ENCODE peak calls at places on chromosomes 5 and 9, in five cellular contexts. N is GM23248, C is HepG2, M is GM12878, T is neural progenitor cell. Y is an unnamed sample.

GRCh38 chr5:64144429-64145215 is 21.0 kb upstream of the RNF180 start:
- DNase-seq in C (no peak), N (peak), T (no peak), M (no peak), Y (no peak)

GRCh38 chr5:61366841-61367240 is 34.8 kb downstream of the ZSWIM6 start:
- DNase-seq in T (no peak), M (no peak), N (no peak), C (no peak), Y (no peak)

GRCh38 chr5:81530919-81531318 is 137.0 kb upstream of the ACOT12 start:
- DNase-seq in T (no peak), M (no peak), C (no peak), N (no peak), Y (no peak)

GRCh38 chr5:90809695-90810094 is 251.1 kb downstream of the ADGRV1 start:
- DNase-seq in T (no peak), M (no peak), N (no peak), C (no peak), Y (no peak)

GRCh38 chr9:88804289-88804596 is 187.0 kb upstream of the S1PR3 start:
- DNase-seq in N (peak), T (no peak), M (no peak), C (no peak), Y (no peak)

GRCh38 chr9:93698140-93698908 is 121.9 kb downstream of the PHF2 start:
- DNase-seq in C (no peak), N (no peak), T (no peak), M (no peak), Y (no peak)

GRCh38 chr9:36956908-36957307 is 77.2 kb downstream of the PAX5 start:
- DNase-seq in N (no peak), T (peak), M (no peak), C (no peak), Y (peak)

GRCh38 chr9:24602687-24603352 is 57.1 kb upstream of the IZUMO3 start:
- DNase-seq in T (no peak), M (no peak), N (no peak), C (no peak), Y (no peak)

GRCh38 chr5:153960269-153961215 is 78.2 kb downstream of the FAM114A2 start:
- DNase-seq in T (no peak), M (no peak), N (peak), C (no peak), Y (peak)

DNA sequence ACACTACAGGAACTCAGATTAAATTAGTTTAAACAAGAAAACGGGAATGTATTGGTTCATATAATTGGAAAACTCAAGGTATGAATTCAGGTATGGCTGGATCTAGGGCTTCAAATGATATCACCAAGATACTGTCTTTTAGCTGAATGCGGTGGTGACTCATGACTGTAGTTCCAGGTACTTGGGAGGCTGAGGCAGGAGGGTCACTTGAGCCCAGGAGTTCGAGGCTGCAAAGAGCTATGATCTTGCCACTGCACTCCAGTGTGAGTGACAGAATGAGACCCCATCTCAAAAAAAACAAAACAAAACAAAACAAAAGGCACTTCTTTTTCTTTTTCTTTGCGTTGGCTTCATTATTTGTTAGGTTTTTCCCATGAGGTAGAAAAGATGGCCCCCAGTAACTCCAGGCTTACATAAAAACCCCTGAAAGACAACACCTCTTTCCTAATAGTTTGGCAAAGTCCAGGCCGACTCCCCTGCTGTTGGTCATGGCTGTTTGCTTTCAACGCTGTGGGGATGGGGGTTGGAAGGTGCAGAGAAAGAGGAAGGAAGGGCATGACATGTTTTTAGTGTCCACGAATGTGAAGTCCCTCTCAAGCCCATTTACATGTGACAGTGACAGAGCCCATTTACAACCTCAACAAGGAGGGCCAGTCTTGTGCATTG is 39.8 kb upstream of the CRB2 start:
- DNase-seq in C (peak), N (no peak), T (no peak), M (no peak), Y (no peak)
- H3K4me2 ChIP-seq in C (peak), N (no peak), T (no peak), M (no peak), Y (no peak)

GRCh38 chr9:128310461-128310860 is 11.8 kb downstream of the TRUB2 start:
- DNase-seq in N (no peak), C (no peak), T (no peak), M (no peak), Y (no peak)

GRCh38 chr9:128304151-128304970 is 17.9 kb downstream of the TRUB2 start:
- DNase-seq in T (no peak), M (no peak), C (no peak), N (peak), Y (no peak)

GRCh38 chr9:128304971-128305288 is 17.3 kb downstream of the TRUB2 start:
- DNase-seq in M (no peak), C (no peak), N (peak), T (no peak), Y (no peak)

GRCh38 chr9:128314697-128315096 is 7.5 kb downstream of the TRUB2 start:
- DNase-seq in C (no peak), T (no peak), M (no peak), N (no peak), Y (no peak)

GRCh38 chr9:128309551-128309950 is 12.7 kb downstream of the TRUB2 start:
- DNase-seq in N (no peak), M (no peak), C (no peak), T (no peak), Y (no peak)
- H3K4me2 ChIP-seq in N (no peak), M (no peak), C (no peak), T (no peak), Y (no peak)

GRCh38 chr5:115296130-115296997 is at the start of gene CCDC112:
- DNase-seq in C (peak), T (peak), N (peak), M (peak), Y (peak)

GRCh38 chr5:115297043-115297442 is 589 bp upstream of the CCDC112 start:
- DNase-seq in M (no peak), C (no peak), T (peak), N (peak), Y (no peak)

GRCh38 chr5:115298811-115299210 is 2.4 kb upstream of the CCDC112 start:
- DNase-seq in T (no peak), N (no peak), C (no peak), M (no peak), Y (no peak)

GRCh38 chr5:115291397-115291796 is 5.1 kb downstream of the CCDC112 start:
- DNase-seq in C (no peak), M (no peak), T (no peak), N (no peak), Y (no peak)

DNA sequence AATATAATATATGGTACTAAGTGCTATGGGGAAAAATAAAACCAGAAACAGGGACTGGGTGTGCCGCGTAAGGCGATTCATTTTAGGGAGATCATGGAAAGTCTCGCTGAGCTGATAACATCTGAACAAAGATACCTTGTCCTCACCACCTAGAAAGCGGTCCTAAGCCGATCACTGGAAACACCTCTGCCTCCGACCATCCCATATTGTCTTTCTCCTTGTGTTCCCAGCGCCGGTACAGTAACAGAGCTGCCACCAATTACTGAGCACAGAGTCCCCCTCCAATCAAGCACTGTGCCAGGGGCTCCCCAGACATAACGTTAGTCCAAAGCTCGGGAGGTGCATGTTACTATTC is 702 bp downstream of the CCDC112 start:
- DNase-seq in T (peak), C (no peak), N (no peak), M (no peak), Y (no peak)
- H3K4me2 ChIP-seq in T (peak), C (peak), N (peak), M (peak), Y (peak)

DNA sequence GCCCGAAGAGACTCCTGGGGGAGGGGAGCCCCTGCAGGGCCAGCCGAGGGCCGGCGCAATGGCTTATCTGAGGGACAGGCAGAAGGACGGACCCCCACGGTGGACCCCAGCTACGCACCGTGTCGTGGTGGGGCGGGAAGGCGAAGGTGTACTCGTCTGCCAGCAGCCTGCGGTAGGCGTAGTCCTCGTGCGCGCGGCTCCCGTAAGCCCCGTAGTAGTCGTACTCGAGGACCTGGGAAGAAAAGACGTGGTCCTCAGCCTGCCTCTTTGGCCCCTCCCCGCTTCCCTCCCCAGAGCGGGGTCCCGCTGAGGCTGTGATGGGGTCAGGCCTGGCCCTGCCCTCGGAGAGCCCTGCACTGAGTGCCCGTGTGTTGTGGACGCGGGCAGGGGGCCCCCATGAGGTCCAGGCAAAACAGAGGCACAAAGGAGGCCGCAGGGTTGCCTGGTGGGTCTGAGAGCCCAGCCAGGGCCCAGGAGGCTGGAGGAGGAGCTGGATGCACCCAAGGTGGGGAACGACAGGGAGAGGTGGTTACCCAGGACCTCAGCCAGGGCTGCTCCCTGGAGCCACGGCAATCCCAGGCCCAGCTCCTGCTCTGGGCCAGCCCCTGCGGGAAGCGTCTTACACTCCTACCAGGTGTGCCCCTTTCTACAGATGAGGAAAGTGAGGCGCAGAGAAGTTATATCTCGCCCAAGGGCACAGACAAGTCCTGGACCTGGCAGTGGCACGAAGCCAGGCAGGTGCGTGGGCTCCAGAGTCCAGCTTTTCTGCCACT is 35.2 kb downstream of the SARDH start:
- DNase-seq in C (no peak), N (no peak), M (no peak), T (no peak), Y (peak)
- H3K4me2 ChIP-seq in C (no peak), N (no peak), M (no peak), T (peak), Y (no peak)

DNA sequence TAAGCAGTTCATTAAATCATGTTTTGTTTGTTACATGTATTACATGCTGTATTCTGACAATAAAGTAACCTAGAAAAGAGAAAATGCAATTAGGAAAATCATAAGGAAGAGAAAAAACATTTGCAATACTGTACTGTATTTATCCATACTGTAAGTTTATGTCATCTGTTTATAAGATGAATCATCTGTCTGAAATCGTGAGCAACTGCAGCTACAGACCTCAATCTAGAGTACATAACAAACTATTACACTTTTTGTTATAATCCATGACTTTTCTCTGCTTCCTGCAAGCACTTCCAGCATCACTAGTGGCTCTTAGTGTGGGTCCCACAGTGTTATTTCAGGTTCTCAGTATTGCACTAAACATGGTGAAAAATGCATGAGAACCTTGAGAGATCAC is 144.4 kb upstream of the NR4A3 start:
- DNase-seq in N (peak), M (no peak), C (no peak), T (no peak), Y (no peak)
- H3K4me2 ChIP-seq in N (no peak), M (no peak), C (no peak), T (no peak), Y (no peak)

GRCh38 chr5:32585446-32586250 is at the start of gene SUB1:
- DNase-seq in M (peak), T (peak), C (peak), N (peak), Y (peak)

GRCh38 chr5:32583582-32584232 is 1.6 kb upstream of the SUB1 start:
- DNase-seq in C (no peak), M (peak), N (no peak), T (no peak), Y (peak)

GRCh38 chr5:32584651-32585050 is 706 bp upstream of the SUB1 start:
- DNase-seq in C (no peak), N (peak), M (no peak), T (no peak), Y (no peak)

GRCh38 chr5:32586251-32586642 is 890 bp downstream of the SUB1 start:
- DNase-seq in T (no peak), M (peak), C (no peak), N (no peak), Y (no peak)

DNA sequence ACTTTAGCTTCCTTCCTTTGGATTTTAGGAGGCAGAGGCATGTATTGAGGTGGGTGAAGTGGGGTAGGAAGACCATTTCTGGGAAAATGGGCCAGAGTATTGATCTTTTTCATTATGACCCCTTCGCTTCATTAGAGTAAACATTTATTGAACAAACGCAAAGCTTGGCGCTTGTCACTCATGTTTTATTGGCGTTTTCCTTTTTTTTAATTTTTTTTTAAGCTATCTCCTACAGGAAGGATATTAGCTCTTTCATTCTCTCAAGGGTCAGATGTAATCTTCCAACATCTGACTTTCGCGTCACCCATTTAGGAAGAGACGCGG is 273 bp upstream of the SUB1 start:
- DNase-seq in C (no peak), N (no peak), T (no peak), M (no peak), Y (no peak)
- H3K4me2 ChIP-seq in C (peak), N (peak), T (peak), M (peak), Y (peak)

DNA sequence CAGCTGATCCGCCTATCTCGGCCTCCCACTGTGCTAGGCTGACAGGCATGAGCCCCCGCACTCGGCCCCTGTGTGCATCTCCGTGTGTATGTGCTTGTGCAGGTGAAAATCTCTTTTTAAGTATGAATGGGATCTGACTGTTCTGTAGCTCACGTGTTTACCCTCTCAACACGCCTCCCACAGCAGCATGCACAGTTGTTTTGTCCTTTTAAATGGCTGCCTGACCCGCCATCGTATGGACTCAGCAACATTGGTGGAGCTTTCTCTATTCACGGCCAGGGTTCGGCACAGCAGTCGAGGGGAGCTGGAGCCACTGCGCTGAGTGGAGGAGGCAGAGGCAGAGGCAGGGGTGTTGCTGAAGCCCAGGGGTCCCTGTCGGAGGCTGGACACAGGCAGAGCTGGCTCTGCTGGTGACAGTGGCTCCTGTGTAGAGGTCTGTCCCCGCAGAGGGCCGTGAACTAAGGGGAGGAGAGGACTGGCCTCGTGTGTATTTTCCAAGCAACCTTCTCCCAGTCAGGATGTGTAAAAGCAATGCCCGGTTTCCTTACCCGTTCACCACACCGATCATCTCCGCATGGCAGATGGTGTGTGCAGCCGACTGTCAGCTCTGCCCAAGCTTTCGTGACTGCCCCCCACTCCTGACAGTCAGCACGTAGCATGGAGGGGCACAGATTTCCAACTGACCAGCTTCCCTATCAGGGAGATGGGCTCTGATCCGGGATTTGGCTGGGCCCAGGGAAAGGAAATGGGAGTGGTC is 37.3 kb downstream of the MRPL36 start:
- DNase-seq in C (no peak), T (no peak), M (no peak), N (no peak), Y (no peak)
- H3K4me2 ChIP-seq in C (no peak), T (no peak), M (no peak), N (no peak), Y (no peak)

DNA sequence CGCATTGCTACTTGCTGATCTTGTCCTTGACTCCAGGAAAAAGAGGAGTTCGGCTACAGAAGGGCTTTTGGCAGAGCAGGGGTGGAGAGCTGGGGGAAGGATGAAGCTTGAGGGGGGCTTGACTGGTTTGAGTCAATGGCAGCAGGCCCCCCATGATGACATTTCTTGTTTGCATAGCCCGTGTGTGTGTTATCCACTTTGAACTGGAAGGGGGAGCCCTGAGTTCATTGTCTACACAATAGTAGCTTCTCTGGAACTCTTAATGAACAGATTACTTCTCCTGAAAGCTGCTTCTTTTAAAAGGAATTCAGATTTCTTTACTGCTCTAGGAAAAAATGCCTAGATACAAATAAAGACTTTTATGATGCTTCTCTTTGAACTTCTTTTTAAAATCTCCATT is 2.3 kb downstream of the IFNB1 start:
- DNase-seq in N (no peak), T (peak), C (no peak), M (no peak), Y (peak)
- H3K4me2 ChIP-seq in N (no peak), T (no peak), C (no peak), M (no peak), Y (no peak)

GRCh38 chr9:647522-647921 is 194.0 kb upstream of the DMRT1 start:
- DNase-seq in T (no peak), C (no peak), N (no peak), M (no peak), Y (no peak)

GRCh38 chr9:650362-650761 is 191.1 kb upstream of the DMRT1 start:
- DNase-seq in M (no peak), C (no peak), T (peak), N (peak), Y (peak)

GRCh38 chr9:652896-653295 is 188.6 kb upstream of the DMRT1 start:
- DNase-seq in M (no peak), N (no peak), C (no peak), T (no peak), Y (no peak)

GRCh38 chr9:651372-651771 is 190.1 kb upstream of the DMRT1 start:
- DNase-seq in M (no peak), C (no peak), T (no peak), N (no peak), Y (no peak)

DNA sequence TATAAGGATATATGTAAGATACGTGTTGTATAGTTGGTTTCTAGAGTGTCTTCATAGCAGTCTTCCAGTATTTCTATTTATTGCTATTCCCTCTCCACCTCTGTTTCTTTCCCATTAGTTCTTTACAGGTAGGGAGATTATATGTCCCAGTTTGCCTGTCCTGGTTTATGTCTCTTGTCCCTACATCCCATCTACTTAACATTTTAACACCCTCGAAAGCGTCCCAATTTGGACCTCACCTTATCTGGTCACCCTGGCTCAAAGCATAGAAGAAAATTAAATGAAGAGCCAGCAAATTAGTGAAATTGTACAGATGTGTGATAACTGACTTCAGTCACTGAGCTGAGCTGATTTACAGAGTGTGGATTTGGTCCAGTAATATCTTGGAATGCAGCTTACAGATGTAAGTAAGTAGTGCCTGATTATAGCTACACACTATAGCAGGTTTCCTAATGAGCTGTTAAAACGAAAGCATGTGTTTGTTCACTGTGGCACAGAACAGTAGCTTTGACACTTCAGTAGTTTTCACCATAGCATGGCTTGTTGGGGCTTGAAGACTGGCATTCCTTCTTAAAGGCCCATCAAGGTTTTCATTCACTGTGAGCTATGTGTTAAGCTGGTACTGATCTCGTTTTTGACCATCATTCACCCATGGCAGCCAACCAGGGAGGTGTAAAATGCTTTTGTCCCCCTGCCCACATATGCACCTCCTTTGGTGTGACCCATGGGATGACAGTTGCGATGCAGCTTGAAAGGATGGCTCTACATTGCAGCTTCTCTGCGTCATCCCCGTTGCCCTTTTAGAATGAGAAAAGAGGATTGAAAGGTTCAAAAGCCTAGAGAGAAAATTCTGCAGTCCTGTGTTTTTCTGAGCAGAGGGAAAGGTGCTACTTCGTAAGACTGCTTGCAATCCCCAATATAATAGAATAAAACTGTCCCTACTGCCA is 192.1 kb upstream of the DMRT1 start:
- DNase-seq in N (no peak), T (no peak), C (no peak), M (no peak), Y (peak)
- H3K4me2 ChIP-seq in N (peak), T (peak), C (no peak), M (no peak), Y (peak)